ENCODE peak calls at places on chromosomes 6 and 20, in seven cellular contexts. One of them, this sample, is unnamed. For H3K36me3, the result is how much of the 10 kb centered on the place peaks cover.

GRCh38 chr6:81939774-81940165 is 187.3 kb upstream of the TENT5A start:
- DNase-seq in heart left ventricle: no peak
- DNase-seq in heart right ventricle: no peak
- DNase-seq in endodermal cell: no peak
- DNase-seq in left lung: no peak
- DNase-seq in cardiac muscle cell: no peak
- DNase-seq in uterus: no peak
- DNase-seq in this sample: no peak

GRCh38 chr6:95596021-95596420 is 18.7 kb downstream of the MANEA start:
- DNase-seq in heart left ventricle: no peak
- DNase-seq in heart right ventricle: no peak
- DNase-seq in endodermal cell: no peak
- DNase-seq in left lung: no peak
- DNase-seq in cardiac muscle cell: no peak
- DNase-seq in uterus: no peak
- DNase-seq in this sample: no peak

GRCh38 chr6:36608788-36609563 is 14.8 kb downstream of the SRSF3 start:
- DNase-seq in heart left ventricle: no peak
- DNase-seq in heart right ventricle: no peak
- DNase-seq in endodermal cell: no peak
- DNase-seq in left lung: no peak
- DNase-seq in cardiac muscle cell: peak
- DNase-seq in uterus: no peak
- DNase-seq in this sample: no peak

GRCh38 chr20:2332711-2333110 is 36.9 kb downstream of the TGM3 start:
- DNase-seq in heart left ventricle: no peak
- DNase-seq in heart right ventricle: no peak
- DNase-seq in endodermal cell: peak
- DNase-seq in left lung: no peak
- DNase-seq in cardiac muscle cell: no peak
- DNase-seq in uterus: no peak
- DNase-seq in this sample: no peak

GRCh38 chr6:124057448-124057847 is 253.8 kb downstream of the NKAIN2 start:
- DNase-seq in heart left ventricle: no peak
- DNase-seq in heart right ventricle: no peak
- DNase-seq in endodermal cell: no peak
- DNase-seq in left lung: no peak
- DNase-seq in cardiac muscle cell: no peak
- DNase-seq in uterus: no peak
- DNase-seq in this sample: no peak

GRCh38 chr6:161435426-161436065 is 161.7 kb upstream of the AGPAT4 start:
- DNase-seq in heart left ventricle: no peak
- DNase-seq in heart right ventricle: no peak
- DNase-seq in endodermal cell: no peak
- DNase-seq in left lung: no peak
- DNase-seq in cardiac muscle cell: no peak
- DNase-seq in uterus: no peak
- DNase-seq in this sample: no peak

GRCh38 chr20:20780127-20780822 is 67.8 kb upstream of the RALGAPA2 start:
- DNase-seq in heart left ventricle: no peak
- DNase-seq in heart right ventricle: peak
- DNase-seq in endodermal cell: peak
- DNase-seq in left lung: peak
- DNase-seq in cardiac muscle cell: no peak
- DNase-seq in uterus: peak
- DNase-seq in this sample: peak

GRCh38 chr20:57415791-57416190 is 24.6 kb downstream of the RBM38 start:
- DNase-seq in heart left ventricle: no peak
- DNase-seq in heart right ventricle: no peak
- DNase-seq in endodermal cell: no peak
- DNase-seq in left lung: peak
- DNase-seq in cardiac muscle cell: no peak
- DNase-seq in uterus: no peak
- DNase-seq in this sample: no peak

GRCh38 chr20:58645277-58645968 is 5.7 kb upstream of the STX16 start:
- DNase-seq in heart left ventricle: no peak
- DNase-seq in heart right ventricle: no peak
- DNase-seq in endodermal cell: peak
- DNase-seq in left lung: no peak
- DNase-seq in cardiac muscle cell: no peak
- DNase-seq in uterus: no peak
- DNase-seq in this sample: peak

GRCh38 chr6:751765-752164 is 58.8 kb upstream of the EXOC2 start:
- DNase-seq in heart left ventricle: no peak
- DNase-seq in heart right ventricle: no peak
- DNase-seq in endodermal cell: no peak
- DNase-seq in left lung: no peak
- DNase-seq in cardiac muscle cell: no peak
- DNase-seq in uterus: no peak
- DNase-seq in this sample: no peak

GRCh38 chr6:142400495-142400894 is 98.7 kb downstream of the ADGRG6 start:
- DNase-seq in heart left ventricle: no peak
- DNase-seq in heart right ventricle: no peak
- DNase-seq in endodermal cell: peak
- DNase-seq in left lung: no peak
- DNase-seq in cardiac muscle cell: peak
- DNase-seq in uterus: no peak
- DNase-seq in this sample: no peak

GRCh38 chr20:35992713-35993335 is 24.4 kb downstream of the CNBD2 start:
- DNase-seq in heart left ventricle: peak
- DNase-seq in heart right ventricle: no peak
- DNase-seq in endodermal cell: peak
- DNase-seq in left lung: no peak
- DNase-seq in cardiac muscle cell: peak
- DNase-seq in uterus: peak
- DNase-seq in this sample: peak

GRCh38 chr6:18209539-18210197 is 54.4 kb downstream of the KDM1B start:
- DNase-seq in heart left ventricle: no peak
- DNase-seq in heart right ventricle: no peak
- DNase-seq in endodermal cell: peak
- DNase-seq in left lung: no peak
- DNase-seq in cardiac muscle cell: peak
- DNase-seq in uterus: no peak
- DNase-seq in this sample: no peak

GRCh38 chr6:98037571-98037970 is 754.6 kb upstream of the MMS22L start:
- DNase-seq in heart left ventricle: no peak
- DNase-seq in heart right ventricle: no peak
- DNase-seq in endodermal cell: no peak
- DNase-seq in left lung: no peak
- DNase-seq in cardiac muscle cell: no peak
- DNase-seq in uterus: no peak
- DNase-seq in this sample: no peak

GRCh38 chr20:5770240-5770986 is 20.2 kb downstream of the SHLD1 start:
- DNase-seq in heart left ventricle: no peak
- DNase-seq in heart right ventricle: no peak
- DNase-seq in endodermal cell: no peak
- DNase-seq in left lung: no peak
- DNase-seq in cardiac muscle cell: no peak
- DNase-seq in uterus: no peak
- DNase-seq in this sample: no peak

GRCh38 chr6:100217225-100217624 is 223.2 kb upstream of the MCHR2 start:
- DNase-seq in heart left ventricle: no peak
- DNase-seq in heart right ventricle: no peak
- DNase-seq in endodermal cell: no peak
- DNase-seq in left lung: no peak
- DNase-seq in cardiac muscle cell: no peak
- DNase-seq in uterus: no peak
- DNase-seq in this sample: no peak

GRCh38 chr6:7723041-7723447 is 2.9 kb upstream of the BMP6 start:
- DNase-seq in heart left ventricle: peak
- DNase-seq in heart right ventricle: peak
- DNase-seq in endodermal cell: peak
- DNase-seq in left lung: no peak
- DNase-seq in cardiac muscle cell: peak
- DNase-seq in uterus: peak
- DNase-seq in this sample: peak

GRCh38 chr20:58553166-58553696 is 38.0 kb upstream of the APCDD1L start:
- DNase-seq in heart left ventricle: no peak
- DNase-seq in heart right ventricle: no peak
- DNase-seq in endodermal cell: peak
- DNase-seq in left lung: no peak
- DNase-seq in cardiac muscle cell: no peak
- DNase-seq in uterus: no peak
- DNase-seq in this sample: no peak

GRCh38 chr6:56445818-56446217 is 196.9 kb downstream of the DST start:
- DNase-seq in heart left ventricle: no peak
- DNase-seq in heart right ventricle: no peak
- DNase-seq in endodermal cell: no peak
- DNase-seq in left lung: no peak
- DNase-seq in cardiac muscle cell: no peak
- DNase-seq in uterus: peak
- DNase-seq in this sample: peak

GRCh38 chr20:37209661-37210314 is 30.4 kb upstream of the MROH8 start:
- DNase-seq in heart left ventricle: no peak
- DNase-seq in heart right ventricle: no peak
- DNase-seq in endodermal cell: peak
- DNase-seq in left lung: no peak
- DNase-seq in cardiac muscle cell: no peak
- DNase-seq in uterus: no peak
- DNase-seq in this sample: no peak

GRCh38 chr6:90285611-90286381 is 10.8 kb downstream of the BACH2 start:
- DNase-seq in heart left ventricle: peak
- DNase-seq in heart right ventricle: peak
- DNase-seq in endodermal cell: peak
- DNase-seq in left lung: peak
- DNase-seq in cardiac muscle cell: peak
- DNase-seq in uterus: peak
- DNase-seq in this sample: peak

GRCh38 chr20:49385471-49385870 is 97.0 kb downstream of the KCNB1 start:
- DNase-seq in heart left ventricle: no peak
- DNase-seq in heart right ventricle: no peak
- DNase-seq in endodermal cell: peak
- DNase-seq in left lung: no peak
- DNase-seq in cardiac muscle cell: peak
- DNase-seq in uterus: no peak
- DNase-seq in this sample: peak

GRCh38 chr6:37303891-37304503 is 46.1 kb upstream of the TMEM217 start:
- DNase-seq in heart left ventricle: no peak
- DNase-seq in heart right ventricle: no peak
- DNase-seq in endodermal cell: no peak
- DNase-seq in left lung: no peak
- DNase-seq in cardiac muscle cell: peak
- DNase-seq in uterus: no peak
- DNase-seq in this sample: peak

GRCh38 chr6:97674802-97675201 is 391.8 kb upstream of the MMS22L start:
- DNase-seq in heart left ventricle: no peak
- DNase-seq in heart right ventricle: no peak
- DNase-seq in endodermal cell: no peak
- DNase-seq in left lung: no peak
- DNase-seq in cardiac muscle cell: no peak
- DNase-seq in uterus: no peak
- DNase-seq in this sample: no peak

GRCh38 chr6:153090241-153090930 is 40.7 kb downstream of the RGS17 start:
- DNase-seq in heart left ventricle: no peak
- DNase-seq in heart right ventricle: no peak
- DNase-seq in endodermal cell: no peak
- DNase-seq in left lung: no peak
- DNase-seq in cardiac muscle cell: no peak
- DNase-seq in uterus: no peak
- DNase-seq in this sample: no peak

GRCh38 chr6:106145741-106146227 is 59.6 kb downstream of the PRDM1 start:
- DNase-seq in heart left ventricle: no peak
- DNase-seq in heart right ventricle: no peak
- DNase-seq in endodermal cell: peak
- DNase-seq in left lung: no peak
- DNase-seq in cardiac muscle cell: no peak
- DNase-seq in uterus: no peak
- DNase-seq in this sample: no peak

GRCh38 chr20:25277051-25277801 is 29.3 kb downstream of the PYGB start:
- DNase-seq in heart left ventricle: peak
- DNase-seq in heart right ventricle: peak
- DNase-seq in endodermal cell: no peak
- DNase-seq in left lung: peak
- DNase-seq in cardiac muscle cell: no peak
- DNase-seq in uterus: peak
- DNase-seq in this sample: peak
- H3K36me3 ChIP-seq in heart left ventricle: under half
- H3K36me3 ChIP-seq in heart right ventricle: under half
- H3K36me3 ChIP-seq in endodermal cell: half or more
- H3K36me3 ChIP-seq in left lung: half or more
- H3K36me3 ChIP-seq in cardiac muscle cell: half or more
- H3K36me3 ChIP-seq in uterus: under half
- H3K36me3 ChIP-seq in this sample: under half

DNA sequence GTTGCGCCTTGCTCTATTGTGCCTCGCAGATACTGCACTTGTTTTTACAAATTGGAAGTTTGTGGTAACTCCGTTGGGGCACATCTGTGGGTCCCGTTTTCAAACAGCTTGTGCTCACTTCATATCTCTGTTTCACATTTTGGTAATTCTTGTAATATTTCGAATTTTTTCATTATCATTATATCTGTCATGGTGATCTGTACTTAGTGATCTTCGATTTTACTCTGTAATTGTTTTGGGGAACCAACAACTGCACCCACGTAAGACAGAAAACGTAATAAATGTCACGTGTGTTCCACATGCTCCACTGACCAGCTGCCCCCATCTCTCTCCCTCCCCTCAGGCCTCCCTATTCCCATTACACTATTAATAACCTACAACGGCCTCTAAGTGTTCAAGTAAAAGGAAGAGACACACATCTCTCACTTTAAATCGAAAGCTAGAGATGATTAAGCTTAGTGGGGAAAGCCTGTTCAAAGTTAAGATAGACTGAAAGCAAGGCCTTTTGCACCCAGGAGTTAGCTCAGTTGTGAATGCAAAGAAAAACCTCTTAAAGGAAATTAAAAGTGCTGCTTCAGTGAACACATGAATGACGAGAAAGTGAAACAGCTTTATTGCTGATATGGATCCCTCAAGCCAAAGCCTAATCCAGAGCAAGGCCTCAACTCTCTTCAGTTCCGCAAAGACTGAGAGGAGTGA is 26.9 kb downstream of the TTLL2 start:
- DNase-seq in heart left ventricle: no peak
- DNase-seq in heart right ventricle: no peak
- DNase-seq in endodermal cell: no peak
- DNase-seq in left lung: no peak
- DNase-seq in cardiac muscle cell: no peak
- DNase-seq in uterus: no peak
- DNase-seq in this sample: no peak
- H3K4me3 ChIP-seq in heart left ventricle: peak
- H3K4me3 ChIP-seq in heart right ventricle: peak
- H3K4me3 ChIP-seq in endodermal cell: peak
- H3K4me3 ChIP-seq in left lung: no peak
- H3K4me3 ChIP-seq in cardiac muscle cell: no peak
- H3K4me3 ChIP-seq in uterus: peak
- H3K4me3 ChIP-seq in this sample: no peak

GRCh38 chr20:62139636-62140035 is 3.6 kb downstream of the PSMA7 start:
- DNase-seq in heart left ventricle: no peak
- DNase-seq in heart right ventricle: no peak
- DNase-seq in endodermal cell: no peak
- DNase-seq in left lung: peak
- DNase-seq in cardiac muscle cell: no peak
- DNase-seq in uterus: no peak
- DNase-seq in this sample: no peak
- H3K36me3 ChIP-seq in heart left ventricle: under half
- H3K36me3 ChIP-seq in heart right ventricle: under half
- H3K36me3 ChIP-seq in endodermal cell: half or more
- H3K36me3 ChIP-seq in left lung: half or more
- H3K36me3 ChIP-seq in cardiac muscle cell: half or more
- H3K36me3 ChIP-seq in uterus: under half
- H3K36me3 ChIP-seq in this sample: under half

GRCh38 chr20:64077094-64077493 is 2.2 kb downstream of the RGS19 start:
- DNase-seq in heart left ventricle: no peak
- DNase-seq in heart right ventricle: peak
- DNase-seq in endodermal cell: no peak
- DNase-seq in left lung: peak
- DNase-seq in cardiac muscle cell: no peak
- DNase-seq in uterus: no peak
- DNase-seq in this sample: no peak
- H3K4me3 ChIP-seq in heart left ventricle: peak
- H3K4me3 ChIP-seq in heart right ventricle: peak
- H3K4me3 ChIP-seq in endodermal cell: no peak
- H3K4me3 ChIP-seq in left lung: peak
- H3K4me3 ChIP-seq in cardiac muscle cell: no peak
- H3K4me3 ChIP-seq in uterus: no peak
- H3K4me3 ChIP-seq in this sample: no peak